ENCODE peak calls at places on chromosomes 7 and 10, in five cellular contexts. R, O, T, J and I are unnamed samples.

GRCh38 chr10:124997246-124997790 is 55.4 kb downstream of the ZRANB1 start:
- DNase-seq in R (peak), T (no peak), J (no peak), O (no peak), I (no peak)

GRCh38 chr7:32506266-32507054 is 11.2 kb downstream of the AVL9 start:
- DNase-seq in T (peak), J (peak), R (no peak), O (no peak), I (no peak)

GRCh38 chr10:22505923-22506685 is 160.8 kb downstream of the SPAG6 start:
- DNase-seq in R (no peak), O (no peak), T (peak), J (no peak), I (no peak)

GRCh38 chr10:85145966-85146365 is 817.6 kb downstream of the CCSER2 start:
- DNase-seq in T (no peak), J (no peak), O (no peak), R (no peak), I (no peak)

GRCh38 chr7:105654994-105655900 is 74.0 kb upstream of the EFCAB10 start:
- DNase-seq in J (no peak), T (peak), O (peak), R (no peak), I (peak)

GRCh38 chr10:21593986-21594385 is 60.0 kb downstream of the MLLT10 start:
- DNase-seq in T (no peak), O (no peak), R (no peak), J (no peak), I (no peak)

GRCh38 chr7:117119192-117119924 is 166.1 kb downstream of the ST7 start:
- DNase-seq in T (peak), O (peak), J (peak), R (peak), I (peak)

GRCh38 chr7:20310963-20311742 is 19.5 kb upstream of the ITGB8 start:
- DNase-seq in J (no peak), O (no peak), R (no peak), T (peak), I (no peak)

GRCh38 chr7:47331179-47331565 is 250.7 kb downstream of the TNS3 start:
- DNase-seq in J (no peak), R (no peak), O (no peak), T (no peak), I (no peak)

GRCh38 chr7:12757443-12757842 is 70.0 kb downstream of the ARL4A start:
- DNase-seq in O (no peak), R (no peak), T (peak), J (no peak), I (no peak)

GRCh38 chr7:112334366-112334765 is 115.9 kb upstream of the IFRD1 start:
- DNase-seq in R (no peak), T (no peak), J (no peak), O (no peak), I (no peak)

GRCh38 chr10:4820804-4821401 is 5.1 kb upstream of the AKR1E2 start:
- DNase-seq in J (no peak), R (peak), T (no peak), O (no peak), I (no peak)

GRCh38 chr7:78444267-78444666 is 645.7 kb downstream of the PHTF2 start:
- DNase-seq in R (no peak), O (no peak), J (no peak), T (no peak), I (no peak)

GRCh38 chr10:1605999-1606940 is 131.1 kb downstream of the ADARB2 start:
- DNase-seq in T (no peak), O (no peak), J (no peak), R (no peak), I (no peak)

GRCh38 chr10:50279489-50279888 is 28.2 kb upstream of the ASAH2 start:
- DNase-seq in J (no peak), T (no peak), O (no peak), R (no peak), I (no peak)

GRCh38 chr7:157523766-157524421 is 187.1 kb downstream of the DNAJB6 start:
- DNase-seq in O (peak), T (no peak), R (no peak), J (no peak), I (no peak)

GRCh38 chr7:2734761-2735571 is 47.0 kb downstream of the AMZ1 start:
- DNase-seq in T (no peak), R (peak), O (peak), J (no peak), I (no peak)

GRCh38 chr10:16967866-16968721 is 150.9 kb upstream of the RSU1 start:
- DNase-seq in T (peak), R (no peak), J (peak), O (no peak), I (peak)

GRCh38 chr10:78784454-78785414 is 284.0 kb upstream of the ZMIZ1 start:
- DNase-seq in J (no peak), O (no peak), R (no peak), T (no peak), I (no peak)

GRCh38 chr7:157829491-157829890 is 492.7 kb downstream of the DNAJB6 start:
- DNase-seq in T (no peak), J (no peak), O (no peak), R (no peak), I (no peak)

GRCh38 chr10:93797825-93798224 is 40.1 kb downstream of the LGI1 start:
- DNase-seq in R (no peak), J (no peak), O (no peak), T (no peak), I (no peak)

GRCh38 chr7:44066494-44067063 is 1.2 kb upstream of the PGAM2 start:
- DNase-seq in T (no peak), O (peak), J (no peak), R (peak), I (no peak)

DNA sequence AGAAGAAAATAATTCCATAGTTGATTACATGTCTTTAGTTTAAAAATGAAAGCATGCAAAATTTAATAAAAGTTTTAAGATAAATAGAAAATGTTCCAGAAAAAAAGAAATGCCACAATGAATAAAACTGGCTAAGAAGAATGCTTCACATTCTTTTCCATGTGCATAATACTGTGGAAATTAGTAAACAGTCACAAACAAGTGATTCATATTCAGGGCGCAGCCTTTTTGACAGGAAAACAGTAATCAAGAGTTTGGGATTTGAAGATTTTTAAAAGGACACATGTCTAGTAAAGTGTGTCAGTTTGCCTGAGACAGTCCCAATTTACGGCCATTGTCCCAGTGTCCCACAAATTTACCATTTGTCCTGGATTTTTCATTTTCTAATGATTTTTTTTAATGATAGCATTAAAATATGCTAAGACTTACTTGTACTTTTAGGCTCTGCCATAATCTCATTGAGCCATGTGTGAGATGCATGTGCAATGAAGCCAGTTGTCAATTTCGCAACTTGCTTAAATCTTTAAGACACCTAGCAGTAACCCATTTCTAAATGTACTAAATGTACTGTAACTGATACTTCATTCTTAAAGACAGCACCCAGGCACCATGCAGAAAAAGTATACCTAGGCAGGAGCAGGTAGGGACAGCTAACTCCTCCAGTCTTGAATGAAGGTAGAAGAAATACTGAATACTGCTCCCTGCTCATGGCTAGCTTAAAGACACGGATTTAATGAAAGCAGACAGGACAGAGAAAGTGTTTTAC is 46.9 kb downstream of the ZNF438 start:
- DNase-seq in J (no peak), O (no peak), R (no peak), T (peak), I (no peak)
- TF ChIP-seq CTCF in J (no peak), O (no peak), R (no peak), T (no peak), I (no peak)

DNA sequence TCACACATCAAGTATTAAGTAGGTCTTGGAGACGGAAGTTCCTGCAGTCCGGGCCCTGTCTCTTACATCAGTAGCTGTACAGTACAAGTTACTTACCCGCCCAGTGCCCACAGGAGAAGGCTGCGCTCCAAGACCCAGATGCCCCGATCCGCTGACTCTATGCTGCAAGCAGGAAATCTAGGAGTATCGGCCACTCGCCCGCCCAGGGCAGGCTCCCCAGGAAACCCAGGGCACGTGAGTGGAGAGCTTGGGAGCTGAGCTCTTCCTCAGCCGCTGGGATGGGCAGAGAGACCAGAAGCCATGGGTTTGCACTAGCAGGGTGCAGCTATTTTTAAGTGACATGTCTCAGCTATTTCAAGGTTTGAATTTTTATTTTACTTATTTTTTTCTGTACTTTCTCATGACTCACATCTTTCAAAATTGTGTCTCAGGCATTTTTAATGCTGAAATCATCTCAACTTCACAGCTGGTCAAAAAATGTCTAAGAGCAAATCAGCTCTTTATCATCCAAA is 1.9 kb upstream of the GPER1 start:
- DNase-seq in R (no peak), J (no peak), O (peak), T (peak), I (no peak)
- TF ChIP-seq CTCF in R (no peak), J (no peak), O (no peak), T (no peak), I (no peak)

GRCh38 chr10:86944907-86945306 is 12.5 kb downstream of the MMRN2 start:
- DNase-seq in J (no peak), T (no peak), O (no peak), R (peak), I (no peak)

GRCh38 chr10:86944031-86944419 is 13.4 kb downstream of the MMRN2 start:
- DNase-seq in T (no peak), R (peak), J (no peak), O (no peak), I (no peak)

GRCh38 chr10:86946215-86947170 is 10.9 kb downstream of the MMRN2 start:
- DNase-seq in J (no peak), T (no peak), R (peak), O (peak), I (no peak)

GRCh38 chr10:86944471-86944870 is 12.9 kb downstream of the MMRN2 start:
- DNase-seq in O (no peak), J (no peak), T (no peak), R (no peak), I (no peak)

DNA sequence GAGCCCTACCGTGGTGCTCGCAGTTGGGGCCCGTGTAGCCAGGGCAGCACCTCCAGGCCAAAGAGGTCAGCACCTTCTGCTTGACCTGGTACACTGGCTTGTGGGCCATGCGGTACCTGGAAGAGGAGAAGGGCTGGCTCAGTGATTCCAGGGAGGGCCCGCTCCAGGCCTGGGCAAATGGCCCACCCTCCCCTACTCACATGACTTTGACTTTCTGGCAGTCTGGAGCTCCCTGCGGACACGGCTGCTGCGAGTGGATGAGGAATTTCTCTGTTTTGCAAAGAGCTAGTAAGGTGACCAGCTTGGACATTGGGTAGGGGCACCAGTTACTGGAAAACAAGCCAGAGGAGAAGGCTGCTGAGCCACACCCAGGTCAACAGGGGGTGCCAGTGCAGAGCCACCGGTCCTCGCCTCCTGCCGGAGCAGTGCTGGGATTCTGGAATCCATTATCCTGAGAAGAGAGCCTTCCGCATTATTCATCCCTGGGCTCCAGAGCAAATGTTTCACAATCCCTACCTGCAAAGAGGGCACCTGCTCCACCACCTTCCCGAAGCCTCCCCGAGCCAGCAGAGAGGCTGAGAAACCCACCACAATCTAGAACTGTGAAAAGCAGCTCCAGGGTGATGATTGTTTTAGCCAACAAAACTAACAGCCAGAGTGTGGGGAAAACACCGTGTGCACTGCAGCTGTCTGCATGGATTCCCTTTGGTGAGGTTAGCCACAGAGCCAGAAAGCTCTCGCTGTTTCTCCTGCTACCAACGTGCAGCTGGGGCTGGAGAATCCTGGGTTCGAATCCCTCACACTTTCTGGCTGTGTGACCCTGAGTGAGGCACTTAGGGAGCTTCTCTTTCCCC is 11.8 kb downstream of the MMRN2 start:
- DNase-seq in T (peak), J (no peak), R (peak), O (peak), I (no peak)
- TF ChIP-seq CTCF in T (peak), J (no peak), R (peak), O (no peak), I (no peak)

GRCh38 chr7:74726309-74727101 is 47.3 kb upstream of the NCF1 start:
- DNase-seq in J (no peak), O (no peak), T (no peak), R (no peak), I (no peak)

GRCh38 chr7:74718336-74718735 is 55.5 kb upstream of the NCF1 start:
- DNase-seq in R (no peak), T (no peak), J (no peak), O (no peak), I (no peak)

GRCh38 chr7:74725840-74726239 is 48.0 kb upstream of the NCF1 start:
- DNase-seq in J (no peak), R (no peak), O (no peak), T (no peak), I (no peak)

GRCh38 chr7:74717889-74718288 is 55.9 kb upstream of the NCF1 start:
- DNase-seq in R (no peak), T (no peak), J (no peak), O (no peak), I (no peak)

GRCh38 chr7:74722045-74722603 is 51.7 kb upstream of the NCF1 start:
- DNase-seq in R (no peak), T (no peak), O (no peak), J (no peak), I (no peak)
- TF ChIP-seq CTCF in R (no peak), T (no peak), O (no peak), J (no peak), I (no peak)

GRCh38 chr7:91043181-91043580 is 221.1 kb upstream of the FZD1 start:
- DNase-seq in T (no peak), J (no peak), R (no peak), O (no peak), I (no peak)

GRCh38 chr7:91045626-91046025 is 218.6 kb upstream of the FZD1 start:
- DNase-seq in O (no peak), R (no peak), J (no peak), T (no peak), I (no peak)

GRCh38 chr7:91047636-91048035 is 216.6 kb upstream of the FZD1 start:
- DNase-seq in T (no peak), R (no peak), O (no peak), J (no peak), I (no peak)

GRCh38 chr7:91043924-91044660 is 220.1 kb upstream of the FZD1 start:
- DNase-seq in T (no peak), J (no peak), O (no peak), R (no peak), I (no peak)

DNA sequence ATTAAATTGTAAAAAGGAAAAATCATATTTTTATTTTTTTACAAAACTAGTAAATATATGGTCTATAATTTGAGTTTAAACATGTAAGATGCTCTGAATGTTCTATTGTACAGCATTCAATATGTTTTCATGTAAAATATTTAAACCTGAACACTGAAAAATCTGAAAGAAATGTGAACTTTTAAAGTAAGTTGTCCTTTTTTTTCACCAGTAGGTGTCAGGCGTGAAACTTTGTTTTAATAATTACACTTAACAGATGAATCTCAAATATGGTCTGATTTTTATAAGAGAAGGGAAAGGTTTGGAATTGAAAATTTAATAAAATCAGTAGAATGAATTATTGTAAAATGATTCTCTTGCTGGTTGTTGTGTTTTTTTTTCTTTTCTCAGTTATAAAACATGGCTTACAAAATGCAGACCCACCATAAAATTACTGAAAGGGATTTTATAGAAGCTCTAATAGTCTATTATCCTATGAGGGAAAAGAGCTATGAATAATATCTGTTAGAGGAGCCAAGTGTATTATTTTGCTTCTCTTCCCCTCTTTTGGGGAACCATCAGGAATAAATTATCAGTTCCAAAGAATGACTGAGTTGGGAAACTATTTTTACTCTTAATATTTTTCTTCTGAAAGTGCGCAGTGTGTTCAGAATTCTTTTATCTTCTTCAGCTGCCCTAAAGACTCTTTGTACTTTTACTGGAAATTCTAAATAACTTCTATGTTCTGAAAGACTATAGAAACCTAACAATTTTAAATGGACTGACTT is 217.7 kb upstream of the FZD1 start:
- DNase-seq in O (no peak), R (no peak), J (no peak), T (no peak), I (no peak)
- TF ChIP-seq CTCF in O (peak), R (no peak), J (no peak), T (peak), I (peak)

GRCh38 chr7:138459300-138460175 is 521 bp upstream of the TRIM24 start:
- DNase-seq in T (peak), O (no peak), J (peak), R (peak), I (peak)
- TF ChIP-seq CTCF in T (peak), O (peak), J (no peak), R (peak), I (no peak)

GRCh38 chr7:128785738-128786137 is 6.0 kb upstream of the CCDC136 start:
- DNase-seq in J (no peak), O (no peak), T (no peak), R (no peak), I (no peak)

GRCh38 chr7:128778946-128779345 is 3.4 kb upstream of the OPN1SW start:
- DNase-seq in R (no peak), O (no peak), J (no peak), T (no peak), I (no peak)

GRCh38 chr7:128781851-128782250 is 6.3 kb upstream of the OPN1SW start:
- DNase-seq in J (no peak), O (no peak), R (no peak), T (no peak), I (no peak)

GRCh38 chr7:128781126-128781525 is 5.5 kb upstream of the OPN1SW start:
- DNase-seq in T (peak), R (no peak), O (no peak), J (no peak), I (no peak)

GRCh38 chr7:128783143-128783799 is 7.7 kb upstream of the OPN1SW start:
- DNase-seq in R (peak), T (peak), O (no peak), J (peak), I (peak)
- TF ChIP-seq CTCF in R (no peak), T (no peak), O (no peak), J (no peak), I (no peak)

GRCh38 chr10:102115775-102116174 is 4.4 kb downstream of the LDB1 start:
- DNase-seq in O (no peak), R (no peak), T (no peak), J (no peak), I (no peak)

GRCh38 chr10:102118867-102119266 is 1.3 kb downstream of the LDB1 start:
- DNase-seq in R (peak), O (no peak), T (no peak), J (no peak), I (no peak)

GRCh38 chr10:102114861-102115618 is 5.1 kb downstream of the LDB1 start:
- DNase-seq in T (peak), J (no peak), O (peak), R (peak), I (peak)

GRCh38 chr10:102119417-102120141 is 589 bp downstream of the LDB1 start:
- DNase-seq in T (peak), J (no peak), R (peak), O (peak), I (peak)

GRCh38 chr10:102117391-102118159 is 2.6 kb downstream of the LDB1 start:
- DNase-seq in J (no peak), O (peak), T (peak), R (peak), I (peak)
- TF ChIP-seq CTCF in J (peak), O (no peak), T (peak), R (no peak), I (no peak)